ENCODE peak calls at places on chromosomes 5 and 9, in ten cellular contexts. D, T, K, A, G, O, Q, R, L and I are unnamed samples.

GRCh38 chr5:148848378-148849031 is 22.1 kb downstream of the ADRB2 start:
- DNase-seq in G (no peak), O (no peak), A (no peak), K (no peak), R (no peak), T (no peak), Q (no peak), L (no peak), D (no peak), I (no peak)

GRCh38 chr9:96176901-96177718 is 124.9 kb downstream of the HSD17B3 start:
- DNase-seq in Q (no peak), O (no peak), T (no peak), R (no peak), L (no peak), K (no peak), A (peak; percentile 23), G (no peak), D (no peak), I (no peak)

GRCh38 chr9:92762781-92763708 is 1.6 kb downstream of the BICD2 start:
- DNase-seq in A (no peak), G (no peak), K (no peak), Q (no peak), O (no peak), T (no peak), R (no peak), D (peak; percentile 33), L (no peak), I (no peak)

GRCh38 chr5:34526682-34527305 is 129.3 kb upstream of the RAI14 start:
- DNase-seq in O (no peak), K (no peak), L (no peak), G (no peak), T (peak; percentile 19), Q (no peak), A (no peak), D (no peak), R (peak; percentile 100), I (no peak)

GRCh38 chr5:173300389-173301047 is 27.7 kb downstream of the STC2 start:
- DNase-seq in G (no peak), D (no peak), R (no peak), K (no peak), Q (no peak), L (no peak), A (no peak), O (no peak), T (no peak), I (no peak)

GRCh38 chr9:21993893-21994525 is at the start of gene CDKN2A:
- DNase-seq in G (peak; percentile 65), L (peak; percentile 36), A (peak; percentile 59), R (peak; percentile 57), T (no peak), Q (peak; percentile 6), D (peak; percentile 50), K (no peak), O (no peak), I (no peak)

GRCh38 chr9:3760031-3760430 is 234.2 kb upstream of the RFX3 start:
- DNase-seq in O (no peak), A (peak; percentile 15), T (no peak), Q (no peak), D (no peak), R (no peak), K (no peak), G (no peak), L (no peak), I (no peak)

GRCh38 chr9:136484153-136485048 is 1.6 kb upstream of the SEC16A start:
- DNase-seq in L (peak; percentile 48), Q (no peak), R (peak; percentile 73), K (no peak), T (no peak), G (no peak), O (no peak), D (peak; percentile 78), A (peak; percentile 32), I (no peak)

GRCh38 chr9:7721291-7721690 is 78.3 kb downstream of the DMAC1 start:
- DNase-seq in D (no peak), O (no peak), K (no peak), R (no peak), A (no peak), Q (no peak), L (no peak), T (no peak), G (no peak), I (no peak)

GRCh38 chr9:130364619-130365322 is 80.0 kb upstream of the ASS1 start:
- DNase-seq in L (no peak), A (no peak), D (no peak), Q (no peak), O (no peak), R (peak; percentile 84), T (peak; percentile 60), K (no peak), G (no peak), I (no peak)

GRCh38 chr9:32783168-32783891 is at the start of gene TMEM215:
- DNase-seq in D (no peak), K (no peak), G (peak; percentile 15), Q (no peak), O (peak; percentile 20), T (no peak), R (no peak), L (no peak), A (peak; percentile 86), I (no peak)

GRCh38 chr5:172630961-172631360 is 10.1 kb upstream of the NEURL1B start:
- DNase-seq in D (no peak), O (no peak), K (no peak), R (no peak), T (no peak), L (no peak), G (no peak), Q (no peak), A (peak; percentile 28), I (no peak)

GRCh38 chr5:141945511-141946024 is 12.4 kb downstream of the PCDH12 start:
- DNase-seq in G (no peak), L (no peak), K (no peak), R (no peak), T (no peak), O (no peak), D (no peak), A (peak; percentile 13), Q (no peak), I (no peak)

GRCh38 chr9:120770923-120771322 is 22.3 kb downstream of the FBXW2 start:
- DNase-seq in K (no peak), D (no peak), A (no peak), G (no peak), T (no peak), R (no peak), Q (no peak), O (no peak), L (no peak), I (no peak)

GRCh38 chr5:172791726-172792445 is 20.9 kb upstream of the DUSP1 start:
- DNase-seq in L (no peak), Q (no peak), R (no peak), O (no peak), A (no peak), K (no peak), T (no peak), G (no peak), D (no peak), I (no peak)